ENCODE peak calls at places on chromosome 14, in nine cellular contexts. N is pancreas; V is lower leg skin; I is A673; L is CD4-positive, alpha-beta T cell; X is A549; B is tibial artery; D is cardiac muscle cell; W is B cell. H is an unnamed sample.

GRCh38 chr14:75549169-75549568 is 26.9 kb downstream of the BATF start:
- DNase-seq in W (peak), L (no peak), D (no peak), N (no peak), B (no peak), X (no peak), I (no peak), V (no peak), H (no peak)

GRCh38 chr14:53304726-53305381 is 151.7 kb upstream of the DDHD1 start:
- DNase-seq in B (no peak), N (no peak), X (no peak), W (no peak), D (no peak), L (no peak), I (no peak), V (no peak), H (no peak)

GRCh38 chr14:74258705-74259035 is 19.4 kb downstream of the VSX2 start:
- DNase-seq in B (no peak), W (peak), V (no peak), I (no peak), L (no peak), X (no peak), D (no peak), N (no peak), H (no peak)

GRCh38 chr14:102280376-102280962 is 24.5 kb downstream of the MOK start:
- DNase-seq in V (peak), B (no peak), N (no peak), X (peak), D (no peak), I (no peak), W (no peak), L (no peak), H (no peak)

GRCh38 chr14:105131241-105131640 is 37.3 kb downstream of the JAG2 start:
- DNase-seq in V (no peak), B (no peak), N (no peak), I (no peak), L (no peak), W (no peak), D (no peak), X (no peak), H (no peak)

GRCh38 chr14:99039316-99040041 is 232.5 kb downstream of the BCL11B start:
- DNase-seq in L (no peak), I (no peak), W (no peak), B (no peak), X (no peak), V (peak), N (no peak), D (no peak), H (no peak)

GRCh38 chr14:53549956-53550355 is 396.8 kb upstream of the DDHD1 start:
- DNase-seq in D (no peak), I (no peak), N (no peak), V (no peak), B (no peak), L (no peak), X (no peak), W (no peak), H (no peak)

GRCh38 chr14:68349900-68350323 is 443.0 kb downstream of the ZFP36L1 start:
- DNase-seq in B (no peak), V (no peak), W (no peak), I (peak), D (no peak), N (no peak), L (no peak), X (peak), H (no peak)

DNA sequence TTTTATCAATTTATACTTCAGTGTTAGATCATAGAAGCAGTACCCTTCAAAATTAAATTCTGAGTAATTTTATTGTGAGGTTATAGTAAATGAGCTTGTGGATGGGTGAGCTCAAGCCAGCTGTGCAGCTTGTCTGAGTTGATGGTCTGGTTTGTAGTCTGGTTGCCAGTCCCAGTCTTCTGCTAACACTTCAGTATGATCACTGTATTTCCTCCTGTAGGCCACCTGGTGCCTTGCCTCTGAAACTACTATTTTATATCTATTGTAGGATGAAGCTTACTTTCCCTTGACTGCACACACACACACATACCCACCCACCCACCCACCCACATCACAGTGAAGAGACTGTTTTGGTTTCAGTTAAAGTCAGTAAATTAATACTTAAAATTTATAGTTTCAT is 496.4 kb downstream of the PCNX1 start:
- DNase-seq in W (peak), B (no peak), V (no peak), N (no peak), D (no peak), I (peak), X (peak), L (no peak), H (no peak)
- TF ChIP-seq CTCF in W (peak), B (no peak), V (no peak), N (no peak), D (peak), I (peak), X (no peak), L (no peak), H (no peak)

GRCh38 chr14:34214961-34215360 is 247.1 kb downstream of the SPTSSA start:
- DNase-seq in I (no peak), L (no peak), D (no peak), B (no peak), V (no peak), W (no peak), N (no peak), X (no peak), H (no peak)
- TF ChIP-seq CTCF in I (no peak), L (no peak), D (no peak), B (no peak), V (no peak), W (no peak), N (no peak), X (no peak), H (no peak)

GRCh38 chr14:38618514-38618913 is 362.6 kb upstream of the CLEC14A start:
- DNase-seq in I (peak), L (no peak), W (no peak), V (no peak), N (no peak), D (no peak), X (peak), B (no peak), H (no peak)
- TF ChIP-seq CTCF in I (peak), L (no peak), W (no peak), V (no peak), N (no peak), D (no peak), X (no peak), B (no peak), H (no peak)

DNA sequence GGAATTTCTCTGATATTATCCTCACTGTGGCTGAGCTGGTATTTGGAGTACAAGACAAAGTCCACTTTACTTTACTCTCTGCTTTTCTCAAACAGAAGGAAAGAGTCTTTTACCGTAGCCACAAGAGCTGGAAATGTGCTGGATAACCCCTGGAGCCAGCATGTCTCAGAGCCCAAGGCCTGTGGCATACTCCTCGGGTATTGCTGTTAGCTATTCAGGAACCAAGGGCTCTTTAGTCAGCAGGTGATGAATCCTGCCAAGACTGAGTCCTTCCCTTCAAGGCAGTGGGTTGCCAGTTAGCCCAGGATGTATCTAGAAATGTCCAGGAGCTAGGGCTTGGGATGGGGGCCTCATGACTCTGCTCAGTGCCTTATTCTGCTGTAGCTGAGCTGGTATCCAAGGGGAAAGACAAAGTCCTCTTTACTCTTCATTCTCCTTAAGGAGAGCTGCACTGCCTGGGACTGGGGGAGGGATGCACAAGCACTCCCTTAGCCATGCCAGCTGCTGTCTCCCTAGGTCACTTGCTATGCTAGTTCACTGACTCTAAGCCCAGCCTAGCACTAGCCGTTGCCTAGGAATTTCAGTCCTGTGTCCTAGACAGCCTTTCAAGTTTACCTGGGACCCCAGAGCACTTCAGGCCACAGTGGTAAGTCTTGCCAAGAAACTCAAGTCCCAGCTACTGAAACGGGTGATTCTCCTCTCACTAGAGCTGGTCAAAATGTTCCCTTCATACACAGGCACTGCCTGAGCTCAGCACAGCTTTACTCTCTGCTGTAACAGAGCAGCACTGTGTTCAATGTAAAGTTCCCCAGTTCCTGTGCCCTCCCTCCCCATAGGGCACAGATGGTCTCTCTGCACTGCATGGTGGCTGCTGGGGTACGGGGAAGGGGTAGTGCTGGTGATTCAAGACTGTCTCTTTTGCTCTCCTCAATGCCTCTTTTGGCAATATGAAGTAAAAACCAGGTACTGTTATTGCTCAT is 136.4 kb downstream of the SLC35F4 start:
- DNase-seq in B (no peak), D (no peak), V (no peak), W (no peak), L (no peak), N (no peak), X (no peak), I (no peak), H (no peak)
- TF ChIP-seq CTCF in B (no peak), D (no peak), V (no peak), W (no peak), L (no peak), N (no peak), X (no peak), I (no peak), H (no peak)